ENCODE peak calls at places on chromosomes 11 and 22, in four cellular contexts. C is K562, B is GM12878, N is HepG2. S is an unnamed sample.

GRCh38 chr11:134357545-134357839 is 25.7 kb downstream of the GLB1L2 start:
- DNase-seq in C (no peak), B (no peak), N (no peak), S (peak)

GRCh38 chr11:26599421-26599820 is 27.4 kb upstream of the MUC15 start:
- DNase-seq in N (no peak), C (no peak), B (no peak), S (no peak)

GRCh38 chr11:17782938-17783337 is 48.4 kb downstream of the KCNC1 start:
- DNase-seq in B (no peak), N (no peak), C (no peak), S (no peak)

GRCh38 chr22:37309221-37310074 is 27.1 kb downstream of the CYTH4 start:
- DNase-seq in C (peak), B (peak), N (no peak), S (no peak)

GRCh38 chr11:10375280-10376048 is 70.6 kb downstream of the ADM start:
- DNase-seq in B (no peak), N (no peak), C (no peak), S (no peak)

GRCh38 chr11:134407321-134407828 is 4.7 kb downstream of the B3GAT1 start:
- DNase-seq in B (no peak), N (no peak), C (no peak), S (no peak)

GRCh38 chr22:29788339-29789279 is 21.4 kb downstream of the UQCR10 start:
- DNase-seq in B (no peak), C (no peak), N (no peak), S (no peak)

GRCh38 chr11:1863352-1864215 is 10.7 kb downstream of the LSP1 start:
- DNase-seq in B (no peak), C (peak), N (peak), S (peak)

GRCh38 chr11:927871-928270 is 2.2 kb downstream of the AP2A2 start:
- DNase-seq in B (no peak), C (no peak), N (no peak), S (no peak)

GRCh38 chr11:63838150-63838681 is 694 bp upstream of the MARK2 start:
- DNase-seq in B (peak), C (no peak), N (no peak), S (peak)

GRCh38 chr11:34243620-34244493 is 114.0 kb downstream of the ABTB2 start:
- DNase-seq in N (no peak), C (no peak), B (peak), S (no peak)

GRCh38 chr11:125621995-125622394 is 3.0 kb upstream of the CHEK1 start:
- DNase-seq in N (no peak), C (no peak), B (no peak), S (no peak)

GRCh38 chr11:64661622-64662021 is 61.4 kb downstream of the NRXN2 start:
- DNase-seq in N (no peak), C (no peak), B (no peak), S (no peak)

GRCh38 chr22:50739279-50739691 is 1.3 kb downstream of the ACR start:
- DNase-seq in C (no peak), N (no peak), B (no peak), S (peak)

GRCh38 chr11:61480261-61480660 is 28.3 kb upstream of the LRRC10B start:
- DNase-seq in B (no peak), C (no peak), N (no peak), S (no peak)

GRCh38 chr22:34973926-34974325 is 92.0 kb upstream of the ISX start:
- DNase-seq in C (no peak), B (no peak), N (no peak), S (no peak)

GRCh38 chr11:68215524-68216170 is 2.6 kb upstream of the KMT5B start:
- DNase-seq in C (no peak), B (no peak), N (no peak), S (no peak)

GRCh38 chr11:122100222-122101080 is 15.6 kb downstream of the BLID start:
- DNase-seq in C (no peak), B (no peak), N (no peak), S (peak)

GRCh38 chr11:82267186-82267585 is 466.5 kb downstream of the FAM181B start:
- DNase-seq in N (no peak), C (no peak), B (no peak), S (no peak)

GRCh38 chr22:25817092-25817943 is 75.3 kb downstream of the MYO18B start:
- DNase-seq in C (no peak), N (no peak), B (no peak), S (no peak)

GRCh38 chr22:25816522-25817059 is 74.6 kb downstream of the MYO18B start:
- DNase-seq in B (no peak), C (peak), N (no peak), S (no peak)

GRCh38 chr22:25815561-25815960 is 73.6 kb downstream of the MYO18B start:
- DNase-seq in B (no peak), N (no peak), C (no peak), S (no peak)

GRCh38 chr22:25818541-25818940 is 76.6 kb downstream of the MYO18B start:
- DNase-seq in C (no peak), N (no peak), B (no peak), S (no peak)

DNA sequence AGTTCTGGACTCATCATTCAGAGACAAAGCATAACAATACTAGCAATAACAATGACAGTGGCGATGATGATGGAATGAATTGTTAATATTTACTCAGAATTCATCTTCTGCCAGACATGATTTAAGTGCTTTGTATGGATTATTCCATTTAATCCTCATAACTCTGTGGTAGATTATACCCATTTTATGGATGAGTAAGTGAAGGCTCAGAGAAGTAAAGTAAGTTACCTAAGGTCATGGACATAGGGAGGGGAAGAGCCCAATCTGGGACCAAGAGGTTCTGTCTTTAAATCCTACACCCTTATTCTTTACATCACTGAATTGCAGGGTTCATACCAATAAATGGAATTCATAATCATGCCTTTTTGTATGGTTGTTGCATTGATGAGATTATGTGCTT is 72.7 kb downstream of the MYO18B start:
- DNase-seq in N (no peak), C (no peak), B (no peak), S (no peak)
- TF ChIP-seq NR2C2 in N (no peak), C (no peak), B (no peak), S (no peak)

GRCh38 chr22:31122532-31123291 is at the start of gene INPP5J:
- DNase-seq in C (no peak), N (peak), B (no peak), S (peak)
- TF ChIP-seq NR2C2 in C (no peak), N (no peak), B (no peak), S (no peak)

DNA sequence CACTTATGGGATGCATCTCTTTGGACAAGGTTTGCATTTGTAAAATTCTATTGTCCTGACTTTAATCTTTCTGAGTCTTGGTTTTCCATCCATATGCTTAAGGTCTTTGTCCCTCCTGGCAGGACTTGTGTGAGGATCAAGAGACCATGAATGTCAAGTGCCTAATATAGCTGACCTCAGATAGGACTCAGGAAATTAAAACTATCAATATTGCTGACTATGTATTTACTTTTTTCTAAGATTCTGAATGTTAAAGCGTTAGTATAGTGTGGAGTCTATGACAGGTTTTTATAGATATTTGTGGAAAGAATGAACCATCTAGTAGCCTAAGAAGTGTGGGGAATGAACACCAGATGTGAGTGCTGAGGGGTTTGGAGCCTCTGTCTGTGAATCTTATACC is 637.8 kb downstream of the NTM start:
- DNase-seq in B (no peak), C (no peak), N (no peak), S (no peak)
- TF ChIP-seq NR2C2 in B (no peak), C (no peak), N (no peak), S (no peak)

GRCh38 chr11:130839950-130840666 is 76.2 kb downstream of the SNX19 start:
- DNase-seq in B (no peak), N (no peak), C (no peak), S (no peak)
- TF ChIP-seq NR2C2 in B (no peak), N (no peak), C (no peak), S (no peak)

DNA sequence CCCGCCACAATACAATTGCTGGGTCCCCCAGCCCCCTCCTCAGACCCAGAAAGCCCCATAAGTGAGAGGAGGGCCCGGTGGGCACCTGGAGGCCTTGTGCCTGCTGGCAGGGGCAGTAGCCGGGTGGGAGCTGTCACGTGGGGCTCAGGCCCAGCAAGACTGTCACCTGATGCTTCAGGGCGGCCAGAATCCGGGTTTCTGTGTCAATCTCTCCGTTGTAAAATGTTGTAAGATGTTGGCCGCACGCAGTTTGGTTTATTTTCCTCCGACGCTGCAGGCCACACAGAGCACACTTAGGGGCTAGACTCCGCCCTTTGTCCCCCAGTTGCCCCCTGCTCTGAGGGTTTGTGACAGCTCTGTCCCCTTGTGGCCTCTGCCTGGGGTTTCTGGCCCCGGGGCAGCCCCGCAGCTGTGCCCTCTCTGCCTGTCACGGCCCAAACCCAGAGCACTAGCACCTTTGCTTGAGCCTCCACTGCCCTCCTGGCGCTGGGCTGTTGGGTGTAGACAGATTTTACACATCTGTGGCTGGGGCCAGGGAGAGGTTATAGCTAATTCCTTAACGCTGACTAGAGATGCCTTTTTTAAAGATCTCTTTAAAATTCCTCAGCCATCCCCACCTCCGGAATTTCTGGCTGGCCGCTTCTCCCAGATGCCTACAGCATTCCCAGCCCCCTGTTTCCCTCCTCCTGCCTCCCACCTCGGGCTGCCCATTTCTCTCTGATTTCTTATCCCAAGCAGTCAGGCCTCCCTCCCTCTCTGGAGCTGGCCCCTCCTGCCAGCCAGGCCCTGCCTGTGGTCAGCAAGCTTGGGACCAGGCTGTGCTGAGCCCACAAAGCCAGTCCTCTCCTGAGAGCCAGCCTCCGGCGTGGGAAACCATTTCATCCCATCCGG is 3.2 kb upstream of the PRR5 start:
- DNase-seq in B (no peak), N (no peak), C (no peak), S (no peak)
- TF ChIP-seq NR2C2 in B (no peak), N (no peak), C (no peak), S (no peak)

GRCh38 chr11:6315811-6316425 is 4.4 kb downstream of the CAVIN3 start:
- DNase-seq in N (peak), C (peak), B (no peak), S (peak)
- TF ChIP-seq NR2C2 in N (no peak), C (no peak), B (no peak), S (no peak)

GRCh38 chr11:109512680-109513079 is 90.7 kb downstream of the C11orf87 start:
- DNase-seq in B (no peak), C (no peak), N (no peak), S (no peak)
- TF ChIP-seq NR2C2 in B (no peak), C (no peak), N (no peak), S (no peak)

GRCh38 chr11:30533445-30533947 is 52.7 kb downstream of the MPPED2 start:
- DNase-seq in N (no peak), C (no peak), B (no peak), S (no peak)

DNA sequence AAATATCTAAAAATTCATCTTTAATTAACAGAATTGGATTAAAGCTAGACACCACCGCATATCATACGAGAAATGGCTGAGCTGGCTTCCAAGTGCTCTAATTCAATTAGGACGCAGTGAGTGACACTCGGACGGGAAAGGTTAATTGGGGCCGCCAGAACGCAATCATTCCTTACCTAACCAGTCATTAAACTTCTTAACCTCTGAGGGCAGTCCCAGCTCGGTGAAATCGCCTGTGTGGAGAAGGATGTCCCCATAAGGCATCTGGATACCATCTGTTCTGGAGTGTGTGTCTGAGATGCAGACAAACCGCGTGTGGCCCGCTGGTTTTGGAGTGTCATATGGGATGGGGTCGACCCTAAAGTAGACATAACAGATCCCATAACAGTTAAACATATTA is 50.3 kb downstream of the MPPED2 start:
- DNase-seq in C (no peak), N (no peak), B (no peak), S (no peak)
- TF ChIP-seq NR2C2 in C (no peak), N (no peak), B (no peak), S (no peak)

S was measured in WTC11.